ENCODE peak calls at places on chromosome 18, in seven cellular contexts. S is naive thymus-derived CD8-positive, alpha-beta T cell; L is lung microvascular endothelial cell; O is CD4-positive, alpha-beta T cell; U is type B pancreatic cell; E is NCI-H510A; W is small intestine. G is an unnamed sample.

GRCh38 chr18:32355896-32356295 is 114.8 kb downstream of the GAREM1 start:
- DNase-seq in O (no peak), W (no peak), U (no peak), S (no peak), L (no peak), E (no peak), G (no peak)

GRCh38 chr18:26104037-26104436 is 13.6 kb upstream of the SS18 start:
- DNase-seq in E (no peak), L (no peak), O (no peak), U (no peak), S (no peak), W (no peak), G (no peak)

GRCh38 chr18:50231621-50232020 is 34.7 kb downstream of the CFAP53 start:
- DNase-seq in E (no peak), S (no peak), L (no peak), W (no peak), O (no peak), U (no peak), G (no peak)

GRCh38 chr18:79952996-79953559 is 1.6 kb upstream of the SLC66A2 start:
- DNase-seq in W (peak), L (no peak), S (no peak), E (no peak), O (no peak), U (peak), G (no peak)

GRCh38 chr18:38427234-38427633 is 861.6 kb upstream of the CELF4 start:
- DNase-seq in U (no peak), W (no peak), L (no peak), O (no peak), E (peak), S (no peak), G (no peak)

GRCh38 chr18:37481491-37481890 is 84.1 kb downstream of the CELF4 start:
- DNase-seq in E (no peak), W (no peak), L (no peak), O (no peak), U (no peak), S (no peak), G (no peak)

GRCh38 chr18:12741351-12741750 is 38.5 kb downstream of the PSMG2 start:
- DNase-seq in U (no peak), O (no peak), E (no peak), S (no peak), W (no peak), L (no peak), G (no peak)

GRCh38 chr18:74356959-74357358 is 41.3 kb downstream of the C18orf63 start:
- DNase-seq in E (no peak), U (no peak), O (no peak), L (no peak), S (no peak), W (no peak), G (no peak)

GRCh38 chr18:3611313-3612038 is 161.5 kb downstream of the TGIF1 start:
- DNase-seq in E (no peak), L (no peak), W (no peak), S (no peak), U (no peak), O (no peak), G (no peak)

GRCh38 chr18:40926679-40927078 is 1028.4 kb upstream of the PIK3C3 start:
- DNase-seq in W (no peak), L (no peak), U (no peak), S (no peak), E (no peak), O (no peak), G (no peak)

GRCh38 chr18:12779043-12779442 is 76.2 kb downstream of the PSMG2 start:
- DNase-seq in U (peak), E (no peak), O (no peak), L (no peak), S (no peak), W (no peak), G (no peak)

GRCh38 chr18:53147472-53147871 is 807.5 kb downstream of the DCC start:
- DNase-seq in U (no peak), O (no peak), S (no peak), E (no peak), L (no peak), W (no peak), G (no peak)

GRCh38 chr18:44801796-44802195 is 121.1 kb downstream of the SETBP1 start:
- DNase-seq in U (no peak), O (no peak), L (no peak), W (no peak), S (no peak), E (no peak), G (no peak)

GRCh38 chr18:45962866-45963265 is 4.3 kb downstream of the EPG5 start:
- DNase-seq in U (no peak), S (no peak), E (no peak), W (no peak), O (no peak), L (no peak), G (no peak)

G was measured in glomerular endothelial cell.